ENCODE peak calls at places on chromosomes 16 and 17, in five cellular contexts. L, N, P, Y and E are unnamed samples.

GRCh38 chr17:45222273-45222993 is 748 bp downstream of the FMNL1 start:
- DNase-seq in P (no peak), Y (no peak), N (no peak), L (no peak), E (no peak)

GRCh38 chr17:57679356-57679755 is 65.7 kb downstream of the CCDC182 start:
- DNase-seq in P (no peak), L (no peak), Y (no peak), N (no peak), E (no peak)

GRCh38 chr17:18186271-18186982 is 2.8 kb downstream of the ALKBH5 start:
- DNase-seq in L (peak), Y (no peak), N (peak), P (no peak), E (peak)

GRCh38 chr16:66254106-66254505 is 112.4 kb upstream of the CDH5 start:
- DNase-seq in N (no peak), Y (no peak), P (no peak), L (no peak), E (no peak)

GRCh38 chr17:19716108-19717030 is at the start of gene SLC47A2:
- DNase-seq in P (no peak), L (no peak), Y (no peak), N (peak), E (no peak)

GRCh38 chr17:78255953-78256704 is 24.7 kb downstream of the TMEM235 start:
- DNase-seq in P (no peak), Y (no peak), L (no peak), N (no peak), E (no peak)

GRCh38 chr17:56021681-56022205 is 131.5 kb upstream of the ANKFN1 start:
- DNase-seq in N (no peak), L (no peak), Y (no peak), P (no peak), E (no peak)

GRCh38 chr17:80708497-80708896 is 163.9 kb downstream of the RPTOR start:
- DNase-seq in P (no peak), N (no peak), Y (no peak), L (no peak), E (no peak)

GRCh38 chr17:68562736-68563135 is 38.4 kb downstream of the FAM20A start:
- DNase-seq in L (no peak), Y (no peak), P (no peak), N (no peak), E (no peak)

GRCh38 chr16:48810803-48811453 is 200.9 kb upstream of the N4BP1 start:
- DNase-seq in N (no peak), L (no peak), Y (no peak), P (no peak), E (no peak)

GRCh38 chr17:46780003-46780373 is 38.5 kb downstream of the WNT3 start:
- DNase-seq in P (no peak), Y (no peak), N (no peak), L (no peak), E (no peak)

GRCh38 chr17:41403409-41404023 is 6.1 kb upstream of the KRT31 start:
- DNase-seq in Y (no peak), L (peak), P (no peak), N (peak), E (no peak)

DNA sequence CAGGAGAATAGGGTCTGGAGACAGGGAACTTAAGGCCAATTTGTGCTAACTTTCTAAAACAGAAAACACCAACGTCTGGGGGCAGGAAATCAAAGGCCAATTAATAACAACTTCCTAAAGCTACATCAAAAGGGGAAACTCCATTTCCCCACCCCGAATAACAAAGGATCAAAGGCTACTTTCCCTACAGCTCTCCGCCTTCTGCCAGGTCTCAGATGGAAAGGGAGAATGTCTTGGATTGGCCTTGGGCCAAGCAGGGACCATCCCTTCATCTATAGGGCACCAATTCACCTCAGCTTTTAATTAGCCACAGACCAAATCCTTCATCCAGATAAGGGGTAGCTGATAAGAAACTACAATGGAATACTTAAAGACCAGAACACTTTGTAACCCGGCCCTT is 116.9 kb upstream of the ZKSCAN2 start:
- DNase-seq in P (no peak), Y (no peak), N (no peak), L (no peak), E (no peak)
- TF ChIP-seq CTCF in P (no peak), Y (no peak), N (no peak), L (no peak), E (no peak)

DNA sequence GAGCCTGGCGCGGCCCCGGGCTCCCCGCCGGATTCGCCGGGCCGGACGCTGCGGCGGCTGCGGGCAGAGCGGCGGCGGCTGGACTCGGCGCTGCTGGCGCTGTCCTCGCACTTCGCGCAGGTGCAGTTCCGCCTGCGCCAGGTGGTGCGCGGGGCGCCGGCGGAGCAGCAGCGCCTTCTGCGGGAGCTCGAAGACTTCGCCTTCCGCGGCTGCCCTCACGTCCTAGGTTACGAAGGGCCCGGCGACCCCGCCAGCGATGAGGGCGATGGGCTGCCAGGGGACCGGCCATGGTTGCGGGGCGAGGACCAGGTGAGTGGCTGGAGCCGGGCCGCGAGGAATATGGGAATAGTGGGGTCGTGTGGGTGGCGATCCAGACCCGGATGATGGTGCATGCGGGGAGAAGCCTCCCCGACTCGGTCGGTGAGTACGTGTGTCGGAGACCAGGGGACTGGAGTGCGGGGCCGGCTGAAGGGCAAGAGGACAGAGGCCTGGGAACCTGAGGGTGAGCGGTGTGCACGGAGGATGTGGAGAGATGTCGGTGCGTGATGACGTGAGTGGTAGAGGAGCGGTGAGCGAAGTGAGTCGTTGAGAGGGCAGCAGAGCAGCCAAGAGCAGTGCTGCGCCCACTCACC is 517 bp downstream of the RUNDC1 start:
- DNase-seq in P (peak), N (peak), L (peak), Y (no peak), E (peak)
- TF ChIP-seq CTCF in P (peak), N (no peak), L (no peak), Y (no peak), E (no peak)

GRCh38 chr16:86834451-86835035 is 256.2 kb downstream of the FOXL1 start:
- DNase-seq in Y (no peak), N (peak), P (no peak), L (peak), E (peak)
- TF ChIP-seq CTCF in Y (no peak), N (peak), P (no peak), L (peak), E (peak)

GRCh38 chr17:7186241-7186640 is 7.1 kb upstream of the ASGR1 start:
- DNase-seq in L (peak), N (no peak), P (peak), Y (no peak), E (no peak)
- TF ChIP-seq CTCF in L (peak), N (peak), P (peak), Y (no peak), E (peak)